ENCODE peak calls at places on chromosomes 5 and 9, in ten cellular contexts. R, Z, C, G, K, Y, P, T, X and N are unnamed samples.

GRCh38 chr5:5403736-5404135 is 18.7 kb upstream of the ICE1 start:
- DNase-seq in R (no peak), Z (no peak), C (no peak), G (no peak), K (no peak), Y (no peak), P (no peak), T (no peak), X (no peak), N (no peak)

GRCh38 chr5:73950441-73950873 is 324.5 kb downstream of the ARHGEF28 start:
- DNase-seq in R (no peak), Z (peak; percentile 19), C (no peak), G (no peak), K (no peak), Y (no peak), P (no peak), T (no peak), X (no peak), N (no peak)

GRCh38 chr9:84456526-84456925 is 116.0 kb upstream of the SLC28A3 start:
- DNase-seq in R (no peak), Z (no peak), C (no peak), G (no peak), K (no peak), Y (no peak), P (no peak), T (no peak), X (no peak), N (no peak)

GRCh38 chr5:115661156-115661555 is 35.3 kb upstream of the TMED7 start:
- DNase-seq in R (no peak), Z (no peak), C (peak; percentile 30), G (no peak), K (no peak), Y (no peak), P (no peak), T (no peak), X (no peak), N (no peak)

GRCh38 chr9:120905794-120906248 is 20.8 kb downstream of the TRAF1 start:
- DNase-seq in R (no peak), Z (no peak), C (no peak), G (no peak), K (no peak), Y (no peak), P (no peak), T (no peak), X (peak; percentile 28), N (no peak)

GRCh38 chr5:37751227-37751626 is 88.6 kb downstream of the GDNF start:
- DNase-seq in R (peak; percentile 73), Z (no peak), C (peak; percentile 24), G (no peak), K (no peak), Y (no peak), P (no peak), T (no peak), X (no peak), N (peak; percentile 25)

GRCh38 chr9:132077881-132078280 is 1.8 kb downstream of the MED27 start:
- DNase-seq in R (no peak), Z (no peak), C (no peak), G (no peak), K (no peak), Y (no peak), P (no peak), T (no peak), X (no peak), N (no peak)

GRCh38 chr5:170159101-170159698 is 53.5 kb downstream of the FOXI1 start:
- DNase-seq in R (peak; percentile 32), Z (no peak), C (peak; percentile 57), G (no peak), K (no peak), Y (no peak), P (no peak), T (no peak), X (no peak), N (no peak)

GRCh38 chr5:19733612-19734495 is 254.1 kb downstream of the CDH18 start:
- DNase-seq in R (no peak), Z (no peak), C (peak; percentile 2), G (no peak), K (no peak), Y (no peak), P (no peak), T (no peak), X (no peak), N (no peak)

GRCh38 chr5:71014186-71014585 is 11.0 kb downstream of the NAIP start:
- DNase-seq in R (no peak), Z (peak; percentile 1), C (no peak), G (no peak), K (no peak), Y (no peak), P (no peak), T (no peak), X (no peak), N (no peak)

GRCh38 chr5:158759276-158759675 is 340.4 kb downstream of the EBF1 start:
- DNase-seq in R (no peak), Z (no peak), C (no peak), G (no peak), K (no peak), Y (no peak), P (no peak), T (no peak), X (no peak), N (no peak)

GRCh38 chr5:143629871-143630658 is 181.9 kb upstream of the HMHB1 start:
- DNase-seq in R (peak; percentile 65), Z (peak; percentile 68), C (peak; percentile 37), G (no peak), K (no peak), Y (no peak), P (no peak), T (no peak), X (no peak), N (no peak)

GRCh38 chr5:1725641-1726468 is 73.8 kb downstream of the MRPL36 start:
- DNase-seq in R (no peak), Z (no peak), C (no peak), G (no peak), K (no peak), Y (no peak), P (no peak), T (no peak), X (no peak), N (no peak)

GRCh38 chr9:23322392-23322791 is 503.6 kb downstream of the ELAVL2 start:
- DNase-seq in R (peak; percentile 48), Z (no peak), C (peak; percentile 63), G (no peak), K (no peak), Y (no peak), P (no peak), T (no peak), X (no peak), N (no peak)

GRCh38 chr5:153619706-153620105 is 129.2 kb downstream of the GRIA1 start:
- DNase-seq in R (peak; percentile 19), Z (no peak), C (peak; percentile 22), G (no peak), K (no peak), Y (no peak), P (peak; percentile 58), T (no peak), X (no peak), N (peak; percentile 77)

GRCh38 chr5:54742417-54742889 is 224.9 kb downstream of the SNX18 start:
- DNase-seq in R (peak; percentile 79), Z (peak; percentile 71), C (peak; percentile 77), G (no peak), K (peak; percentile 30), Y (no peak), P (no peak), T (no peak), X (no peak), N (peak; percentile 69)

GRCh38 chr5:53008751-53009150 is 19.6 kb downstream of the ITGA2 start:
- DNase-seq in R (peak; percentile 69), Z (no peak), C (no peak), G (peak; percentile 68), K (no peak), Y (no peak), P (peak; percentile 66), T (no peak), X (no peak), N (no peak)

GRCh38 chr5:174990909-174991308 is 266.5 kb downstream of the MSX2 start:
- DNase-seq in R (no peak), Z (no peak), C (no peak), G (no peak), K (no peak), Y (no peak), P (no peak), T (no peak), X (no peak), N (no peak)

GRCh38 chr5:143148461-143149170 is 254.9 kb downstream of the NR3C1 start:
- DNase-seq in R (no peak), Z (no peak), C (peak; percentile 74), G (no peak), K (no peak), Y (no peak), P (no peak), T (peak; percentile 29), X (no peak), N (no peak)

GRCh38 chr9:135275163-135275925 is 187.9 kb downstream of the OLFM1 start:
- DNase-seq in R (no peak), Z (no peak), C (no peak), G (no peak), K (no peak), Y (peak; percentile 33), P (no peak), T (no peak), X (peak; percentile 16), N (no peak)

GRCh38 chr9:121840838-121841760 is 189.7 kb downstream of the DAB2IP start:
- DNase-seq in R (no peak), Z (no peak), C (no peak), G (no peak), K (no peak), Y (peak; percentile 65), P (no peak), T (no peak), X (no peak), N (no peak)

GRCh38 chr5:150412319-150413175 is at the start of gene CD74:
- DNase-seq in R (peak; percentile 37), Z (no peak), C (peak; percentile 54), G (peak; percentile 99), K (peak; percentile 86), Y (peak; percentile 12), P (no peak), T (peak; percentile 83), X (no peak), N (no peak)

GRCh38 chr5:76953551-76954382 is 922 bp downstream of the CRHBP start:
- DNase-seq in R (no peak), Z (no peak), C (peak; percentile 30), G (peak; percentile 10), K (no peak), Y (no peak), P (no peak), T (no peak), X (no peak), N (no peak)

GRCh38 chr5:137791387-137791786 is 37.2 kb upstream of the HNRNPA0 start:
- DNase-seq in R (no peak), Z (no peak), C (no peak), G (no peak), K (no peak), Y (no peak), P (no peak), T (no peak), X (no peak), N (no peak)

GRCh38 chr5:119302916-119303897 is 52.6 kb upstream of the TNFAIP8 start:
- DNase-seq in R (peak; percentile 85), Z (peak; percentile 99), C (peak; percentile 95), G (no peak), K (no peak), Y (no peak), P (peak; percentile 87), T (peak; percentile 12), X (no peak), N (no peak)

GRCh38 chr5:43063731-43064171 is 23.6 kb upstream of the ANXA2R start:
- DNase-seq in R (peak; percentile 91), Z (no peak), C (no peak), G (no peak), K (peak; percentile 35), Y (no peak), P (no peak), T (no peak), X (no peak), N (no peak)